ENCODE peak calls at places on chromosomes 12 and 14, in five cellular contexts. H is IMR-90, B is hepatocyte, C is H9, Z is HepG2. T is an unnamed sample.

GRCh38 chr12:120316798-120317257 is 10.8 kb downstream of the PLA2G1B start:
- DNase-seq in Z (peak; percentile 45), B (no peak), C (no peak), H (no peak), T (no peak)

GRCh38 chr14:89277229-89277628 is 139.8 kb downstream of the FOXN3 start:
- DNase-seq in Z (no peak), B (no peak), C (no peak), H (no peak), T (no peak)

GRCh38 chr12:68455676-68456345 is 123.6 kb upstream of the MDM1 start:
- DNase-seq in C (no peak), Z (no peak), B (no peak), H (peak; percentile 12), T (no peak)

GRCh38 chr12:98490491-98491453 is 24.6 kb upstream of the TMPO start:
- DNase-seq in Z (peak; percentile 90), B (peak; percentile 88), C (peak; percentile 98), H (peak; percentile 90), T (peak; percentile 93)

GRCh38 chr14:64940336-64940910 is 2.1 kb downstream of the GPX2 start:
- DNase-seq in C (no peak), H (no peak), B (no peak), Z (no peak), T (no peak)

GRCh38 chr12:26331960-26332359 is 136.6 kb downstream of the SSPN start:
- DNase-seq in C (no peak), B (no peak), H (no peak), Z (no peak), T (no peak)

GRCh38 chr12:27906127-27906500 is 66.4 kb downstream of the PTHLH start:
- DNase-seq in Z (no peak), B (no peak), H (no peak), C (no peak), T (no peak)

GRCh38 chr14:56676042-56676441 is 96.4 kb downstream of the TMEM260 start:
- DNase-seq in H (no peak), C (no peak), B (no peak), Z (no peak), T (no peak)

GRCh38 chr12:58832920-58833319 is 87.4 kb downstream of the LRIG3 start:
- DNase-seq in Z (no peak), C (no peak), B (no peak), H (no peak), T (no peak)

GRCh38 chr14:71468701-71469100 is 463.5 kb upstream of the RGS6 start:
- DNase-seq in B (no peak), C (no peak), Z (no peak), H (no peak), T (no peak)

GRCh38 chr12:44101470-44101869 is 265.6 kb downstream of the TMEM117 start:
- DNase-seq in B (no peak), C (no peak), Z (no peak), H (no peak), T (no peak)

GRCh38 chr14:35696575-35696974 is 112.5 kb downstream of the RALGAPA1 start:
- DNase-seq in Z (no peak), C (no peak), H (no peak), B (no peak), T (no peak)

GRCh38 chr12:48420031-48420775 is 52.2 kb upstream of the ANP32D start:
- DNase-seq in B (no peak), Z (no peak), C (no peak), H (no peak), T (peak; percentile 55)

GRCh38 chr14:63155511-63156189 is 48.6 kb upstream of the RHOJ start:
- DNase-seq in H (peak; percentile 68), Z (no peak), C (no peak), B (no peak), T (no peak)

GRCh38 chr12:55736076-55736475 is 6.8 kb upstream of the GDF11 start:
- DNase-seq in C (no peak), Z (no peak), H (no peak), B (no peak), T (no peak)

GRCh38 chr14:60647081-60647836 is 2.0 kb downstream of the SIX1 start:
- DNase-seq in Z (peak; percentile 32), H (peak; percentile 69), B (peak; percentile 14), C (peak; percentile 66), T (peak; percentile 80)

GRCh38 chr12:105721051-105721825 is 390.7 kb downstream of the C12orf75 start:
- DNase-seq in Z (no peak), H (no peak), B (no peak), C (no peak), T (peak; percentile 59)

GRCh38 chr12:46303039-46303666 is 34.3 kb upstream of the SLC38A1 start:
- DNase-seq in H (peak; percentile 33), C (no peak), B (peak; percentile 53), Z (peak; percentile 27), T (no peak)

GRCh38 chr12:67425394-67425793 is 156.2 kb downstream of the CAND1 start:
- DNase-seq in H (no peak), Z (no peak), C (no peak), B (peak; percentile 50), T (no peak)

GRCh38 chr14:76687611-76688372 is 73.5 kb upstream of the VASH1 start:
- DNase-seq in C (no peak), B (peak; percentile 64), Z (peak; percentile 94), H (no peak), T (no peak)

GRCh38 chr14:98290596-98290995 is 981.4 kb downstream of the BCL11B start:
- DNase-seq in C (no peak), Z (no peak), H (no peak), B (no peak), T (no peak)

GRCh38 chr14:69675246-69675583 is 63.8 kb downstream of the SUSD6 start:
- DNase-seq in B (no peak), Z (no peak), C (no peak), H (no peak), T (no peak)

GRCh38 chr14:22387776-22388241 is 201.2 kb downstream of the DAD1 start:
- DNase-seq in Z (no peak), H (no peak), C (peak; percentile 31), B (no peak), T (no peak)

GRCh38 chr12:111686574-111687105 is 787 bp downstream of the ACAD10 start:
- DNase-seq in Z (no peak), H (peak; percentile 44), B (no peak), C (no peak), T (no peak)

GRCh38 chr12:124162151-124163110 is 132.5 kb upstream of the RFLNA start:
- DNase-seq in Z (no peak), C (no peak), B (no peak), H (no peak), T (no peak)

GRCh38 chr14:93975791-93976476 is 436 bp downstream of the ASB2 start:
- DNase-seq in B (no peak), H (no peak), Z (no peak), C (no peak), T (no peak)

GRCh38 chr14:104826197-104826857 is 25.4 kb downstream of the ZBTB42 start:
- DNase-seq in H (peak; percentile 60), C (peak; percentile 92), B (peak; percentile 94), Z (peak; percentile 65), T (peak; percentile 89)

GRCh38 chr12:109606261-109607028 is 32.9 kb downstream of the MVK start:
- DNase-seq in C (no peak), Z (peak; percentile 66), H (no peak), B (peak; percentile 54), T (peak; percentile 98)
- H3K4me2 ChIP-seq in C (no peak overlapping the region), Z (peak overlapping the region; percentile 91), H (no peak overlapping the region), B (peak overlapping the region; percentile 72), T (peak overlapping the region; percentile 79)

DNA sequence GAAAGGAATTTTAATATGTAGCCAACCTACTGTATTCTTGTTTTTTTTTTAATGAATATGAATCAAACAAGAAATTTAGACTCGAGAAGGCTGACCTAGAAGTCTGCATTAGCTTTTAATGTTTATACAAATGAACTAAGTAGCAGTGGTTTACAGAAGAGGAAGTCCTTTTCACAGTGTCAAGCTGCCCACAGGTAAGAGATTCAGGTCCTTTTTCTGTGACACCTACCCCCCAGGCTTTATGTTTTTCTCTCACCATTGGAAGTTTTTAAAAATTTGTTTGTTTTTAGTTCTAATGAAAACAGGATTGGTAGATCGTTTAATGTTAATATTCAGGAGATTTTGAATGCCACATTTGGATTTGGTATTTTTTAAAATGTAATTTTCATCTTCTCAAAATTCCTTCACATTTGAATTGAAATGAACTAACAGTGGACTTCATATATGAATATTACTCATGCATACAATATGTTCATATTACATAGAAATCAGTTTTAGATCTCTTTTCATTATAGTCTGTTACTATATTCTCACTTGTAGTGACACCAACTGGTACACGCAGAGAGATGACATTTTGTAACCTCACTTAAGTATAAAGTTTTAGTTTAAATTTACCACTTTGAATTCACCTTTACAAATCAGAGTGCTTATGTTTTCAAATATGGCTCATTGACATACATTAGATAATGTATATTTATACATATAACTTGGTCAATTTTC is 29.7 kb downstream of the ATF7IP start:
- DNase-seq in Z (no peak), B (no peak), C (no peak), H (no peak), T (no peak)
- H3K4me1 ChIP-seq in Z (peaks cover 10% of the 10 kb centered on the region), B (peaks cover 7% of the 10 kb centered on the region), C (peaks cover 5% of the 10 kb centered on the region), H (peaks cover 2% of the 10 kb centered on the region), T (peaks cover 62% of the 10 kb centered on the region)

GRCh38 chr12:29773076-29773475 is 10.7 kb downstream of the TMTC1 start:
- DNase-seq in C (no peak), H (no peak), B (no peak), Z (no peak), T (no peak)

GRCh38 chr12:29771165-29771564 is 12.6 kb downstream of the TMTC1 start:
- DNase-seq in B (no peak), Z (no peak), C (no peak), H (no peak), T (no peak)

GRCh38 chr12:29771786-29772185 is 12.0 kb downstream of the TMTC1 start:
- DNase-seq in Z (no peak), B (no peak), H (peak; percentile 25), C (no peak), T (no peak)

GRCh38 chr12:29768372-29768771 is 15.4 kb downstream of the TMTC1 start:
- DNase-seq in B (no peak), H (no peak), Z (no peak), C (no peak), T (no peak)

DNA sequence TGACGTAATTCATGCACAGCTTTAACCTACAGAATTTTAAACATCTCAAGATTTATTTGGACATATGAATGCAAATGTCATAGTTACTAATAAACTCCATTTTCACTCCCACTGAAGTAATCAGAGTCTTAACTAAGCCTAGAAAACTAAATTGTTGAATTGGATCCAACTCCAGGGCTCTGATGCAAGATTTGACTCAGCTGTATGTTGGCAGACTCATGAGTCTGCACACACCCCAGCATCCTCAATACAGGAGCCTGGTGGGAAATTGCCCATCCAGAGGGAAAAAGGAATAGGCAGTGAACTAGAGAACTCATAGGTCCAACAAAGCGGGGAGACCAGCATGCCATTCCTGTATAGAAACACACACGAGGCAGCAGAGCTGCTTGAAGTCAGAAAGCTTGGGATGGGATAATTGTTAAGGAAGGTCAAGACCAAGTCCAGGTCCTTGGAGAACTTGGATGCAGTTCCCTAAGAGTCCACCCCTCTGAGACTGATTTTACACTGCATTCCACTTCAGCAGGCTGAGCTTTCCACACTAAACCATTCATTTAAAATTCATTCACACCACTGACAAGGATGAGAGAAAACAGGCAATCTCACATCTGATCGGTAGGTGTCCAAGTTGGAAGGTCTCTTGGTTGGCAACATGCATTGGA is 14.5 kb downstream of the TMTC1 start:
- DNase-seq in Z (no peak), H (peak; percentile 94), B (no peak), C (no peak), T (no peak)
- TF ChIP-seq CTCF in Z (no peak), H (no peak), B (no peak), C (no peak), T (no peak)

DNA sequence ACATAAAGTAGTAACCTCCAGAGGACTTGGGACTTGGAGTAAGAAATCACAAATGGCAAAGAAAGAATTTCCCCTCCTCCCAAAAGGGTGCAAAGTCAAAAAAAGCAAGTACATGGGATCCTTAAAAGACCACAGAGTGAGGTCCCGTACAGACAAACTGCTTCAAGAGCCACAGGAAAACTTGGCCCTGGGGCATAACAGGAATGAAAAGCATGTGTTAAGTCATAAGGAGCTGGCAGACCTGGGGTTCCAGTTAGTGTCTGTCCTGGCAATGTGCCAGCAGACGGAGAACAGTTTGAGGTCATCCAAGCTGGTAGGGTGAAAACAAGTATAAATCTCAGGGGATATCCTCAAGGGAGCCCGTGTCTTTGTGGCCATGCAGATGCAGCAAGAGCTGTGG is 73.2 kb downstream of the HSD17B6 start:
- DNase-seq in C (no peak), B (peak; percentile 32), Z (no peak), H (no peak), T (no peak)
- H3K4me2 ChIP-seq in C (no peak overlapping the region), B (no peak overlapping the region), Z (no peak overlapping the region), H (no peak overlapping the region), T (no peak overlapping the region)